ENCODE peak calls at places on chromosome 16, in eight cellular contexts. P is upper lobe of left lung, D is endothelial cell of umbilical vein, K is HL-60, N is sigmoid colon, M is HepG2, S is H1, F is HCT116. E is an unnamed sample.

GRCh38 chr16:68081796-68082567 is 3.2 kb upstream of the NFATC3 start:
- DNase-seq in D (no peak), K (no peak), N (no peak), F (no peak), S (peak; percentile 35), P (no peak), M (no peak), E (no peak)

GRCh38 chr16:89402962-89403361 is 87.4 kb downstream of the ANKRD11 start:
- DNase-seq in F (no peak), K (peak; percentile 41), N (no peak), D (no peak), P (no peak), S (no peak), M (no peak), E (no peak)

GRCh38 chr16:19913306-19913717 is 28.7 kb upstream of the GPRC5B start:
- DNase-seq in M (no peak), S (no peak), P (no peak), K (no peak), F (no peak), D (peak; percentile 30), N (no peak), E (no peak)

GRCh38 chr16:16797239-16797638 is 418.3 kb downstream of the NPIPA7 start:
- DNase-seq in F (no peak), N (no peak), P (no peak), S (no peak), D (no peak), M (no peak), K (no peak), E (no peak)

GRCh38 chr16:30605148-30605547 is 5.0 kb downstream of the ZNF689 start:
- DNase-seq in S (no peak), P (peak; percentile 30), M (no peak), N (no peak), F (no peak), K (peak; percentile 88), D (no peak), E (peak; percentile 47)

GRCh38 chr16:2019919-2020831 is 590 bp downstream of the NPW start:
- DNase-seq in P (no peak), S (peak; percentile 74), F (no peak), M (no peak), N (no peak), D (no peak), K (no peak), E (peak; percentile 74)

GRCh38 chr16:75130150-75130771 is 13.7 kb upstream of the LDHD start:
- DNase-seq in F (no peak), M (peak; percentile 71), D (no peak), K (no peak), N (no peak), P (no peak), S (no peak), E (no peak)

GRCh38 chr16:89325861-89326471 is 108.5 kb downstream of the ZNF778 start:
- DNase-seq in F (no peak), D (peak; percentile 93), S (no peak), P (peak; percentile 78), N (peak; percentile 87), K (peak; percentile 68), M (no peak), E (peak; percentile 85)

GRCh38 chr16:55559233-55559632 is 7.3 kb upstream of the CAPNS2 start:
- DNase-seq in K (no peak), M (no peak), N (no peak), D (peak; percentile 91), S (no peak), F (no peak), P (no peak), E (no peak)

GRCh38 chr16:86579268-86580062 is 1.1 kb downstream of the FOXL1 start:
- DNase-seq in N (no peak), F (no peak), K (no peak), S (peak; percentile 56), M (no peak), D (no peak), P (no peak), E (no peak)

GRCh38 chr16:30335598-30336474 is 19.3 kb downstream of the CD2BP2 start:
- DNase-seq in M (peak; percentile 96), S (no peak), K (peak; percentile 25), D (no peak), F (no peak), N (peak; percentile 70), P (no peak), E (peak; percentile 75)

GRCh38 chr16:80344570-80344969 is 196.2 kb upstream of the DYNLRB2 start:
- DNase-seq in F (no peak), D (no peak), P (no peak), K (no peak), S (no peak), N (no peak), M (no peak), E (no peak)

GRCh38 chr16:80350066-80350465 is 190.7 kb upstream of the DYNLRB2 start:
- DNase-seq in M (no peak), N (no peak), K (no peak), D (no peak), F (no peak), S (peak; percentile 17), P (no peak), E (no peak)

GRCh38 chr16:80346160-80346632 is 194.6 kb upstream of the DYNLRB2 start:
- DNase-seq in N (no peak), K (no peak), P (no peak), F (no peak), S (no peak), M (no peak), D (no peak), E (no peak)

GRCh38 chr16:80347002-80347401 is 193.8 kb upstream of the DYNLRB2 start:
- DNase-seq in P (no peak), K (no peak), D (no peak), F (no peak), S (no peak), N (no peak), M (no peak), E (no peak)

DNA sequence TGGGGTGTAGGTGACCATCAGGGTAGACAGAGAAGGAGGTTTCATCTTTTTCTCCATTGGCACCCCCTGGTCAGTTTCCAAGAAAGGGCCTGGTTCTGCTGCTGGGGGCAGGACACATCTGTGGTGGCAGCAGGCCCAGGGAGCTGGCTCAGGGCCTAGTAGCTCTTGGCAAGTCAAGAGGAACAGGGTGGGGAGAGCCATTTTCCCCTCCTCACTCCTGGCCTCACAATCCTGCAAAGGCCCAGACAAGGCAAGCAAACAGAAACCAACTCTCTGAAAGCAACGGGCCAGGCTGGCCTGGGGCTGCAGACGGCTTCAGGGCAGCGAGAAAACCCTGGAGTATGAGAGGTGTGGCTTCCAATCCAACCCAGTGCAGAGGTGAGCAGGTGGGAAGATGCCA is 192.9 kb upstream of the DYNLRB2 start:
- DNase-seq in S (peak; percentile 14), N (no peak), P (peak; percentile 32), D (peak; percentile 41), M (no peak), F (no peak), K (no peak), E (no peak)
- TF ChIP-seq POLR2AphosphoS5 in S (no peak), N (no peak), P (no peak), D (no peak), M (no peak), F (no peak), K (no peak), E (peak; percentile 44)

DNA sequence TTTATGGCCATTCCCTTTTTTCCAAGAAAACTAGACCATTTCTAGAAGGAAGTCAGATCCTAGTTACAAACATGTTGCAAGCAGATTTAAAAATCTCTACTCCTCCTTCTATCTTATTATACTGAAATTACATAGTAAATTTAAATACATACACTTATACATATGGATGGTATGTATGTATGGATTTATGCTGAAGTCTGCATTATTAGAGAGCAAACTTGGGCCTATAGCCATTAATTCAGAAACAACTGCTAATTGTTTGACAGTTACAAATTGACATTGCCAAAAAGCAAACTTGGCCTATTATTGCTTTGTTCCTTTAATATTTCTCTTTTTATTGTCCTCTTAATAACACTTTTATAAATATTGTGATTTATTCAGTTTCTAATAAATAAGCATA is 67.1 kb downstream of the NFAT5 start:
- DNase-seq in F (no peak), D (no peak), M (no peak), S (no peak), P (no peak), N (no peak), K (no peak), E (no peak)
- H3K27ac ChIP-seq in F (no peak overlapping the region), D (no peak overlapping the region), M (no peak overlapping the region), S (no peak overlapping the region), P (no peak overlapping the region), N (no peak overlapping the region), K (no peak overlapping the region), E (no peak overlapping the region)

DNA sequence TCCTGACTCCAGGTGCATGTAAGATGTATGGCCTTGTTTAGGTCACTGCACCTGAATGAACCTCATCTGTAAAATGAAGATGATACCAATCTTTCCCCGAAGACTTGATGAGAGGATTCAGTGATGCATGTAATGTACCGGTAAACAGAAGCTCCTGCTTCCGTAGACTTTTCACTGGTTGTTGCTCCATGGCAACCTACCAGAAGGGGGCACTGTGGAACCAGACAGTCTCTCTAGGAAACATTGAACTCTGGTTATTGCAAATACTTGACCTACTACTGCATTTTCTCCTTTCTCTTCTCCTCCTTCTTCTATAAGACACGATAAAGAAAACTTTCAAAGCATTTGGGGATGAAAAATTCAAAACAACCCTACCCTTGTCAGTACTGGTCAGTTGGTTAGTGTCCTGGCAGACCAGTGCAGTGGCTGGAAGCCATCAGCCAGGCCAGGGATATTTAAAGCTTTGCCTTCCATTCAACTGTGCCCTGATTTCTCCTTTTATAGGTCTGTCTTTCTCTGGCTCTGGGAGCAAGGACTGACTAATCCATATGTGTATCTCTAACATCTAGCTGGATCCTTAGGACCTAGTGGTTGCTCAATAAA is 667.4 kb upstream of the SALL1 start:
- DNase-seq in P (no peak), S (peak; percentile 89), D (no peak), K (peak; percentile 20), F (no peak), N (no peak), M (peak; percentile 31), E (no peak)
- TF ChIP-seq CTCF in P (peak; percentile 39), S (peak; percentile 88), D (no peak), K (peak; percentile 45), F (peak; percentile 34), N (no peak), M (peak; percentile 73), E (no peak)

GRCh38 chr16:25111403-25112166 is at the start of gene LCMT1:
- DNase-seq in P (peak; percentile 93), N (peak; percentile 97), F (peak; percentile 96), M (peak; percentile 99), S (peak; percentile 88), D (peak; percentile 99), K (peak; percentile 98), E (peak; percentile 97)
- TF ChIP-seq POLR2AphosphoS5 in P (peak; percentile 85), N (peak; percentile 84), F (peak; percentile 74), M (peak; percentile 71), S (peak; percentile 69), D (no peak), K (peak; percentile 49), E (peak; percentile 93)

E was measured in spleen.